ENCODE peak calls at places on chromosomes 6 and 20, in seven cellular contexts. P is PC-3; O is HepG2; K is CD4-positive, CD25-positive, alpha-beta regulatory T cell; N is cardiac muscle cell; S is heart right ventricle; Q is tibial artery. G is an unnamed sample.

GRCh38 chr6:151740820-151741219 is 66.7 kb upstream of the ESR1 start:
- DNase-seq in P (no peak), S (no peak), N (no peak), Q (no peak), O (no peak), K (no peak), G (no peak)

GRCh38 chr6:16674666-16675392 is 86.4 kb downstream of the ATXN1 start:
- DNase-seq in P (peak; percentile 21), N (no peak), Q (no peak), K (no peak), O (peak; percentile 35), S (no peak), G (no peak)

GRCh38 chr6:56314683-56315523 is 67.5 kb upstream of the COL21A1 start:
- DNase-seq in N (peak; percentile 50), K (no peak), S (no peak), O (peak; percentile 47), Q (no peak), P (peak; percentile 81), G (peak; percentile 58)

GRCh38 chr20:60037120-60037499 is 78.9 kb downstream of the CDH26 start:
- DNase-seq in N (no peak), Q (no peak), S (no peak), O (no peak), P (peak; percentile 45), K (no peak), G (no peak)

GRCh38 chr6:108655840-108656650 is 95.3 kb downstream of the FOXO3 start:
- DNase-seq in Q (no peak), P (no peak), K (no peak), N (no peak), O (peak; percentile 62), S (peak; percentile 38), G (no peak)

GRCh38 chr6:9933674-9934073 is 481.2 kb downstream of the TFAP2A start:
- DNase-seq in K (no peak), P (peak; percentile 60), S (no peak), Q (no peak), O (no peak), N (no peak), G (no peak)

GRCh38 chr6:150156460-150156859 is 13.6 kb downstream of the PPP1R14C start:
- DNase-seq in N (no peak), K (no peak), S (no peak), Q (no peak), O (no peak), P (no peak), G (no peak)

GRCh38 chr6:17957904-17958303 is 29.5 kb downstream of the KIF13A start:
- DNase-seq in P (no peak), O (no peak), K (no peak), S (no peak), N (no peak), Q (no peak), G (no peak)

GRCh38 chr6:157607317-157608109 is 215.5 kb upstream of the SNX9 start:
- DNase-seq in K (no peak), N (no peak), P (no peak), Q (peak; percentile 29), S (no peak), O (no peak), G (peak; percentile 45)

GRCh38 chr20:59141818-59142581 is 21.6 kb upstream of the ZNF831 start:
- DNase-seq in O (no peak), P (peak; percentile 55), N (peak; percentile 58), K (no peak), Q (peak; percentile 4), S (no peak), G (peak; percentile 72)

GRCh38 chr20:24164360-24164759 is 175.8 kb upstream of the GGTLC1 start:
- DNase-seq in O (peak; percentile 21), K (no peak), P (peak; percentile 46), Q (no peak), N (peak; percentile 34), S (no peak), G (peak; percentile 38)

DNA sequence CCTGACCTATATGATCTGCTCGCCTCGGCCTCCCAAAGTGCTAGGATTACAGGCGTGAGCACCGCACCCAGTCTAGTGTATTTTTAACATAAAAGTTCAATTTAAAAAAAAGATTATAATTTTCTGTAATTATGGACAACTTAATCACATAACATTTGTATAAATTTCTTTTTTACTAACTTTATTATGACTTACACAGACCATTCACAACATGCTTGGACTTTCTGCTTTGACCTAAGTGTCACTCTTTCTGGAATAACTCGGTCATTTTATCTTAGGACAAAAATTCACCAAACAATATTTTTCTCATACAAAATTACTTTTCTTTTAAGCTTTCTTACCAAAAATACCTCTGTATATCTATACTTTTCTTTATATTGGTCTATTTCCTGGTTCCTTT is 15.4 kb upstream of the IL22RA2 start:
- DNase-seq in O (peak; percentile 23), K (no peak), N (peak; percentile 7), P (peak; percentile 12), Q (no peak), S (no peak), G (peak; percentile 59)
- H3K9me3 ChIP-seq in O (peaks cover 64% of the 10 kb centered on the region), K (peaks cover 18% of the 10 kb centered on the region), N (peaks cover 3% of the 10 kb centered on the region), P (peaks cover 23% of the 10 kb centered on the region), Q (peaks cover 2% of the 10 kb centered on the region), S (no peaks in the 10 kb centered on the region), G (peaks cover 36% of the 10 kb centered on the region)

DNA sequence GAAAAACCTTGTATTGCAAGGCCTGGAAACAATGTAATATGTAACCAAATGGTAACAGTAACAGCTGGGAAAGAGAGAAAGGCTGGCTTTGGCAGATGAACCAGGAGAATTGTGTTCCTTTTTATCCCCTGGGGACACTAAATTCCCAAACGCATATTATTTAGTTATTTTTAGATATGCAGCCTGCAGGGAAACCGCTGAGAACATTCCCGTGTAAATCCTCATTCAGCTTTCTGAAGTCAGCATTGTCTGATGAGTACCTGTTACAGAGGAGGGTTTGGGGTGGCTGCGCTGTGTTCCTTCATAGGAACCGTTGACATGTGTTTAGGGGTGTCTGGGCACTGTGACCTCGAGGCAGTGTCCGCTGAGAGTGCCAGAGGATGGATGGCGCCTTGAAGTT is 101.3 kb downstream of the SMOC2 start:
- DNase-seq in Q (no peak), K (no peak), S (no peak), N (no peak), O (no peak), P (no peak), G (no peak)
- H3K9me3 ChIP-seq in Q (no peaks in the 10 kb centered on the region), K (no peaks in the 10 kb centered on the region), S (no peaks in the 10 kb centered on the region), N (no peaks in the 10 kb centered on the region), O (no peaks in the 10 kb centered on the region), P (no peaks in the 10 kb centered on the region), G (no peaks in the 10 kb centered on the region)

DNA sequence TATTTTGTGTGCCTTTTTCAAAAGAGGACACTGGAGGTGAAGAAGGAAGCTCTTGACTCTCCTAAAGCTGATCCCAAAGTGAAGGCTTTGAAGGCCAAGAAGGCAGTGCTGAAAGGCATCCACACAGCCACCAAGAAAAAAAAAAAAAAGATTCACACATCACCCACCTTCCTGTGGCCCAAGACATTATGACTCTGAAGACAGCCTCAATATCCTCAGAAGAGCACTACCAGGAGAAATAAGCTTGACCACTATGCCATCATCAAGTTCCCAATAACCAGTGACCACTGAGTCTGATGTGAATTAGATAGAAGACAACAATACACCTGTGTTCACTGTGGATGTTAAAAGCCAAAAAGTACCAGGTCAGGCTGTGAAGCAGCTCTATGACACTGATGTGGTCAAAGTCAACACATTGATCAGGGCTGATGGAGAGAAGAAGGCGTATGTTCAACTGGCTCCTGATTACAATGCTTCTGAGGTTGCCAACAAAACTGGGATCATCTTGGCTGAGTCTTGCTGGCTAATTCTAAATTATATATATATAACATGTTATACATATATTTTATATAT is 59.4 kb downstream of the PLCG1 start:
- DNase-seq in O (no peak), N (no peak), S (no peak), K (no peak), P (no peak), Q (no peak), G (no peak)
- H3K9me3 ChIP-seq in O (peaks cover 8% of the 10 kb centered on the region), N (no peaks in the 10 kb centered on the region), S (no peaks in the 10 kb centered on the region), K (peaks cover 11% of the 10 kb centered on the region), P (peaks cover 16% of the 10 kb centered on the region), Q (no peaks in the 10 kb centered on the region), G (peaks cover 12% of the 10 kb centered on the region)

DNA sequence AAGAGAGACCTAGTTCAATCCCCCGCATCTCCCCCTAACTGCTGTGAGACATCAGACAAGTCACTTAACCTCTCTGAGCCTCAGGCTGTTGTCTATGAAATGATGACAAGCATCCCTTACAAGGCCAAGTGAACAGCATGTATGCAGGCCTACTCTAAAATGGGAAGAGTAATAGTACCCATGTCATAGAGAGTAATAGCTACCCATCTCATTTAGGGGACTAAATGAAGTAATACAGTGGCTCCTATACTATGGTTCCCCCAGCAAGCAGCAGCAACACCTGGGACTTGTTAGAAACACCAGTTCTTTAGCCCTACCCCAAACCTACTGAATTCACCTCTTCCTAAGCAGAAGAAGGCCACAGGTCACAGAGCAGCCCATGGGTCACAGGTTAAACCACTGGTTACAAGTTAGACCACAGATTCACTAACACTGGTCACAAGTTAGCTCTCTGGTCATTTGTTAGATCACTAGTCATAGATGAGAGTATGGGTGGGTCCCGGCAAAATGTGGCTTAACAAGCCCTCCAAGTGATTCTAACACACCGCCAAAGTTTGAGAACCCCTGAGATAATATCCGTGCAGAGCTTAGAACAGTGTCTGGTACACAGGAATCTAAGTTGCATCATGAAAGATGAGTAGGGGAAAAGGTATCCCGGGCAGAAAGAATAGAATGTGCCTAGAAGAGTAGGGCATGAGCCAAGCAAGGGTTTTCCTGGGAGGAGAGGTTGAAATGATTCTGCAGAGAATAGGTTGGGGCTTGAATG is 1.4 kb downstream of the DEFB124 start:
- DNase-seq in K (no peak), N (no peak), P (no peak), S (no peak), Q (no peak), O (no peak), G (no peak)
- H3K9me3 ChIP-seq in K (no peaks in the 10 kb centered on the region), N (no peaks in the 10 kb centered on the region), P (no peaks in the 10 kb centered on the region), S (no peaks in the 10 kb centered on the region), Q (no peaks in the 10 kb centered on the region), O (no peaks in the 10 kb centered on the region), G (peaks cover 6% of the 10 kb centered on the region)

GRCh38 chr6:351867-352289 is 39.7 kb upstream of the IRF4 start:
- DNase-seq in N (no peak), S (no peak), O (no peak), K (no peak), P (no peak), Q (no peak), G (no peak)
- H3K9me3 ChIP-seq in N (peaks cover 2% of the 10 kb centered on the region), S (no peaks in the 10 kb centered on the region), O (no peaks in the 10 kb centered on the region), K (no peaks in the 10 kb centered on the region), P (no peaks in the 10 kb centered on the region), Q (no peaks in the 10 kb centered on the region), G (peaks cover 7% of the 10 kb centered on the region)

GRCh38 chr6:82487895-82488294 is 124.3 kb downstream of the TPBG start:
- DNase-seq in Q (no peak), N (no peak), P (no peak), S (no peak), K (no peak), O (no peak), G (no peak)
- H3K9me3 ChIP-seq in Q (no peaks in the 10 kb centered on the region), N (no peaks in the 10 kb centered on the region), P (peaks cover 17% of the 10 kb centered on the region), S (no peaks in the 10 kb centered on the region), K (peaks cover 4% of the 10 kb centered on the region), O (peaks cover 13% of the 10 kb centered on the region), G (peaks cover 43% of the 10 kb centered on the region)

GRCh38 chr20:30606990-30607389 is 650.5 kb upstream of the DEFB115 start:
- DNase-seq in O (no peak), Q (no peak), K (no peak), P (no peak), N (no peak), S (no peak), G (no peak)

GRCh38 chr20:30610044-30610693 is 647.3 kb upstream of the DEFB115 start:
- DNase-seq in N (no peak), P (no peak), O (no peak), Q (no peak), K (no peak), S (peak; percentile 47), G (no peak)

GRCh38 chr20:30610751-30611150 is 646.7 kb upstream of the DEFB115 start:
- DNase-seq in O (no peak), S (no peak), Q (no peak), P (no peak), N (no peak), K (no peak), G (no peak)

GRCh38 chr20:30611239-30611984 is 646.1 kb upstream of the DEFB115 start:
- DNase-seq in O (no peak), P (no peak), N (no peak), S (no peak), K (no peak), Q (no peak), G (no peak)

GRCh38 chr20:30612344-30612743 is 645.1 kb upstream of the DEFB115 start:
- DNase-seq in Q (no peak), N (no peak), P (no peak), S (no peak), K (no peak), O (no peak), G (no peak)
- H3K9me3 ChIP-seq in Q (no peaks in the 10 kb centered on the region), N (no peaks in the 10 kb centered on the region), P (peaks cover 7% of the 10 kb centered on the region), S (no peaks in the 10 kb centered on the region), K (peaks cover 9% of the 10 kb centered on the region), O (peaks cover 18% of the 10 kb centered on the region), G (peaks cover 7% of the 10 kb centered on the region)

G was measured in neural progenitor cell.